ENCODE peak calls at places on chromosome 4, in ten cellular contexts. X, P, K, A, H, C, T, R, G and L are unnamed samples.
A peak's percentile ranks its signal among the peaks of the same experiment; 100 is the strongest.

GRCh38 chr4:74692973-74693372 is 101.3 kb downstream of the BTC start:
- DNase-seq in X (no peak), T (no peak), R (no peak), H (no peak), P (no peak), G (no peak), K (no peak), A (no peak), C (no peak), L (no peak)

GRCh38 chr4:45241976-45242375 is 515.6 kb upstream of the GNPDA2 start:
- DNase-seq in T (no peak), H (no peak), X (no peak), P (no peak), G (no peak), A (no peak), K (no peak), R (no peak), C (no peak), L (peak; percentile 54)

GRCh38 chr4:30718021-30718888 is 1.9 kb upstream of the PCDH7 start:
- DNase-seq in R (peak; percentile 5), K (peak; percentile 85), G (peak; percentile 6), P (no peak), A (peak; percentile 40), T (peak; percentile 48), C (no peak), H (no peak), X (peak; percentile 53), L (no peak)

GRCh38 chr4:159105761-159106243 is 2.9 kb downstream of the RAPGEF2 start:
- DNase-seq in R (peak; percentile 22), T (no peak), C (no peak), H (no peak), G (peak; percentile 25), P (no peak), A (no peak), K (no peak), X (no peak), L (no peak)

GRCh38 chr4:2667428-2667827 is 88.7 kb downstream of the TNIP2 start:
- DNase-seq in G (no peak), R (no peak), X (no peak), K (no peak), H (no peak), P (no peak), C (no peak), T (no peak), A (no peak), L (no peak)

GRCh38 chr4:134202557-134202956 is 968 bp upstream of the PABPC4L start:
- DNase-seq in R (no peak), G (no peak), X (no peak), H (no peak), K (no peak), T (no peak), A (no peak), P (no peak), C (no peak), L (no peak)

GRCh38 chr4:47639531-47639930 is 154.5 kb downstream of the ATP10D start:
- DNase-seq in K (no peak), G (no peak), X (no peak), C (no peak), T (no peak), H (no peak), R (no peak), A (no peak), P (no peak), L (no peak)

GRCh38 chr4:151233600-151233999 is 43.4 kb upstream of the PRSS48 start:
- DNase-seq in R (no peak), K (no peak), A (no peak), T (no peak), X (no peak), H (no peak), C (no peak), G (no peak), P (no peak), L (no peak)

GRCh38 chr4:169770411-169770810 is 12.7 kb upstream of the HPF1 start:
- DNase-seq in G (no peak), K (no peak), H (no peak), T (no peak), P (no peak), A (no peak), R (no peak), X (no peak), C (no peak), L (no peak)

GRCh38 chr4:1872918-1873269 is 1.7 kb downstream of the NSD2 start:
- DNase-seq in H (no peak), T (no peak), P (no peak), R (peak; percentile 19), K (no peak), X (no peak), A (no peak), C (no peak), G (peak; percentile 24), L (no peak)

GRCh38 chr4:71004281-71004851 is 10.9 kb downstream of the DCK start:
- DNase-seq in T (no peak), R (peak; percentile 65), H (no peak), P (no peak), K (no peak), A (no peak), G (peak; percentile 63), C (no peak), X (no peak), L (no peak)

GRCh38 chr4:88791274-88791673 is 93.6 kb upstream of the NAP1L5 start:
- DNase-seq in R (no peak), K (no peak), H (no peak), X (no peak), G (no peak), P (no peak), C (no peak), T (no peak), A (no peak), L (no peak)

GRCh38 chr4:72112514-72113156 is 80.8 kb downstream of the NPFFR2 start:
- DNase-seq in A (no peak), G (no peak), T (no peak), R (no peak), H (no peak), P (no peak), X (peak; percentile 14), K (no peak), C (no peak), L (peak; percentile 63)

GRCh38 chr4:657338-658030 is 16.6 kb downstream of the ATP5ME start:
- DNase-seq in R (no peak), G (no peak), H (no peak), C (no peak), K (no peak), T (peak; percentile 32), X (no peak), P (no peak), A (no peak), L (no peak)

GRCh38 chr4:128385683-128386304 is 98.2 kb upstream of the PGRMC2 start:
- DNase-seq in G (no peak), P (no peak), C (no peak), X (peak; percentile 67), H (no peak), R (no peak), A (no peak), K (no peak), T (no peak), L (no peak)

GRCh38 chr4:87211249-87211952 is 9.0 kb downstream of the KLHL8 start:
- DNase-seq in P (no peak), X (no peak), C (no peak), R (no peak), H (no peak), G (no peak), T (no peak), K (no peak), A (no peak), L (no peak)

GRCh38 chr4:85828295-85828910 is 353.5 kb downstream of the ARHGAP24 start:
- DNase-seq in P (no peak), H (no peak), R (no peak), K (no peak), A (no peak), C (no peak), X (no peak), T (no peak), G (no peak), L (peak; percentile 48)

GRCh38 chr4:32261196-32261595 is 1541.0 kb downstream of the PCDH7 start:
- DNase-seq in X (no peak), C (no peak), G (no peak), A (no peak), K (no peak), T (no peak), R (no peak), P (no peak), H (no peak), L (no peak)

GRCh38 chr4:106587558-106587957 is 219.0 kb upstream of the GIMD1 start:
- DNase-seq in G (no peak), A (no peak), R (no peak), K (no peak), H (no peak), P (no peak), T (no peak), X (peak; percentile 10), C (peak; percentile 76), L (no peak)

GRCh38 chr4:109334129-109334528 is 31.7 kb upstream of the COL25A1 start:
- DNase-seq in R (no peak), P (no peak), C (no peak), K (no peak), X (no peak), T (no peak), A (no peak), G (no peak), H (no peak), L (no peak)

GRCh38 chr4:25875281-25875745 is 12.5 kb upstream of the SEL1L3 start:
- DNase-seq in R (no peak), A (no peak), T (no peak), K (no peak), P (no peak), H (no peak), C (no peak), X (no peak), G (no peak), L (no peak)

GRCh38 chr4:83364312-83364711 is 29.7 kb upstream of the HPSE start:
- DNase-seq in A (no peak), P (no peak), T (no peak), G (no peak), H (no peak), X (no peak), R (no peak), K (no peak), C (no peak), L (no peak)

GRCh38 chr4:28831867-28832266 is 1888.3 kb upstream of the PCDH7 start:
- DNase-seq in P (no peak), A (no peak), R (no peak), H (no peak), G (no peak), C (no peak), T (no peak), X (no peak), K (no peak), L (no peak)

GRCh38 chr4:56425518-56425917 is 9.9 kb downstream of the PPAT start:
- DNase-seq in G (no peak), P (no peak), R (no peak), H (no peak), K (no peak), T (no peak), C (no peak), A (no peak), X (no peak), L (no peak)

GRCh38 chr4:165740911-165741310 is 132.1 kb upstream of the TLL1 start:
- DNase-seq in H (no peak), C (no peak), A (no peak), R (no peak), G (no peak), P (no peak), T (no peak), X (no peak), K (no peak), L (no peak)

GRCh38 chr4:137387924-137388323 is 144.4 kb downstream of the PCDH18 start:
- DNase-seq in C (peak; percentile 43), G (no peak), X (no peak), H (no peak), A (no peak), T (no peak), K (no peak), R (no peak), P (no peak), L (no peak)

GRCh38 chr4:89836031-89836777 is 757 bp downstream of the SNCA start:
- DNase-seq in A (no peak), X (peak; percentile 4), T (no peak), C (no peak), P (no peak), R (peak; percentile 14), H (no peak), G (peak; percentile 11), K (no peak), L (no peak)

GRCh38 chr4:79958511-79959264 is 114.3 kb downstream of the ANTXR2 start:
- DNase-seq in K (no peak), G (no peak), R (no peak), C (no peak), P (no peak), H (no peak), A (no peak), T (no peak), X (no peak), L (no peak)